ENCODE peak calls at places on chromosomes 2 and 18, in seven cellular contexts. One of them, this sample, is unnamed.

GRCh38 chr2:203453858-203454451 is 81.1 kb downstream of the RAPH1 start:
- DNase-seq in T-cell: no peak
- DNase-seq in GM18507: peak
- DNase-seq in T-helper 9 cell: no peak
- DNase-seq in retinal pigment epithelial cell: no peak
- DNase-seq in left colon: no peak
- DNase-seq in effector CD4-positive, alpha-beta T cell: peak
- DNase-seq in this sample: no peak

GRCh38 chr2:122132292-122132691 is 376.8 kb downstream of the TSN start:
- DNase-seq in T-cell: no peak
- DNase-seq in T-helper 9 cell: no peak
- DNase-seq in effector CD4-positive, alpha-beta T cell: no peak
- DNase-seq in left colon: no peak
- DNase-seq in retinal pigment epithelial cell: no peak
- DNase-seq in GM18507: no peak
- DNase-seq in this sample: no peak

GRCh38 chr2:149188291-149188690 is 142.1 kb upstream of the LYPD6 start:
- DNase-seq in left colon: no peak
- DNase-seq in effector CD4-positive, alpha-beta T cell: no peak
- DNase-seq in GM18507: no peak
- DNase-seq in T-cell: no peak
- DNase-seq in retinal pigment epithelial cell: peak
- DNase-seq in T-helper 9 cell: no peak
- DNase-seq in this sample: no peak

GRCh38 chr2:132909427-132909826 is 239.4 kb upstream of the LYPD1 start:
- DNase-seq in left colon: no peak
- DNase-seq in retinal pigment epithelial cell: no peak
- DNase-seq in effector CD4-positive, alpha-beta T cell: no peak
- DNase-seq in T-cell: no peak
- DNase-seq in T-helper 9 cell: no peak
- DNase-seq in GM18507: no peak
- DNase-seq in this sample: no peak

GRCh38 chr2:45131587-45131986 is 122.3 kb upstream of the SIX2 start:
- DNase-seq in T-cell: no peak
- DNase-seq in T-helper 9 cell: no peak
- DNase-seq in retinal pigment epithelial cell: no peak
- DNase-seq in effector CD4-positive, alpha-beta T cell: no peak
- DNase-seq in left colon: no peak
- DNase-seq in GM18507: no peak
- DNase-seq in this sample: no peak

GRCh38 chr2:48545244-48545643 is 15.3 kb downstream of the STON1 start:
- DNase-seq in T-cell: no peak
- DNase-seq in T-helper 9 cell: no peak
- DNase-seq in effector CD4-positive, alpha-beta T cell: no peak
- DNase-seq in retinal pigment epithelial cell: no peak
- DNase-seq in GM18507: no peak
- DNase-seq in left colon: no peak
- DNase-seq in this sample: no peak

GRCh38 chr2:172072279-172072678 is 13.0 kb upstream of the DLX1 start:
- DNase-seq in retinal pigment epithelial cell: no peak
- DNase-seq in GM18507: no peak
- DNase-seq in left colon: no peak
- DNase-seq in T-helper 9 cell: no peak
- DNase-seq in T-cell: no peak
- DNase-seq in effector CD4-positive, alpha-beta T cell: no peak
- DNase-seq in this sample: no peak

GRCh38 chr18:7452331-7452730 is 114.8 kb upstream of the PTPRM start:
- DNase-seq in retinal pigment epithelial cell: no peak
- DNase-seq in effector CD4-positive, alpha-beta T cell: no peak
- DNase-seq in left colon: peak
- DNase-seq in GM18507: no peak
- DNase-seq in T-cell: no peak
- DNase-seq in T-helper 9 cell: no peak
- DNase-seq in this sample: no peak

GRCh38 chr2:177171418-177171865 is 41.2 kb upstream of the HNRNPA3 start:
- DNase-seq in retinal pigment epithelial cell: no peak
- DNase-seq in left colon: no peak
- DNase-seq in T-helper 9 cell: no peak
- DNase-seq in GM18507: no peak
- DNase-seq in T-cell: no peak
- DNase-seq in effector CD4-positive, alpha-beta T cell: no peak
- DNase-seq in this sample: no peak

GRCh38 chr18:9380571-9381390 is 46.2 kb downstream of the TWSG1 start:
- DNase-seq in T-helper 9 cell: no peak
- DNase-seq in left colon: no peak
- DNase-seq in retinal pigment epithelial cell: no peak
- DNase-seq in GM18507: no peak
- DNase-seq in T-cell: no peak
- DNase-seq in effector CD4-positive, alpha-beta T cell: no peak
- DNase-seq in this sample: no peak

GRCh38 chr18:31101148-31102019 is 837 bp downstream of the DSC2 start:
- DNase-seq in retinal pigment epithelial cell: no peak
- DNase-seq in left colon: peak
- DNase-seq in T-cell: no peak
- DNase-seq in effector CD4-positive, alpha-beta T cell: no peak
- DNase-seq in T-helper 9 cell: no peak
- DNase-seq in GM18507: no peak
- DNase-seq in this sample: no peak

GRCh38 chr18:29218101-29218500 is 1041.2 kb upstream of the CDH2 start:
- DNase-seq in T-cell: no peak
- DNase-seq in T-helper 9 cell: no peak
- DNase-seq in left colon: no peak
- DNase-seq in retinal pigment epithelial cell: no peak
- DNase-seq in effector CD4-positive, alpha-beta T cell: no peak
- DNase-seq in GM18507: no peak
- DNase-seq in this sample: no peak

GRCh38 chr2:159201321-159202063 is 85.0 kb downstream of the WDSUB1 start:
- DNase-seq in GM18507: no peak
- DNase-seq in retinal pigment epithelial cell: no peak
- DNase-seq in left colon: no peak
- DNase-seq in T-cell: peak
- DNase-seq in effector CD4-positive, alpha-beta T cell: no peak
- DNase-seq in T-helper 9 cell: peak
- DNase-seq in this sample: no peak

GRCh38 chr2:100121124-100121718 is 21.2 kb downstream of the AFF3 start:
- DNase-seq in left colon: no peak
- DNase-seq in T-helper 9 cell: no peak
- DNase-seq in effector CD4-positive, alpha-beta T cell: no peak
- DNase-seq in retinal pigment epithelial cell: no peak
- DNase-seq in GM18507: no peak
- DNase-seq in T-cell: no peak
- DNase-seq in this sample: no peak

GRCh38 chr2:190881480-190882326 is 1.1 kb downstream of the GLS start:
- DNase-seq in GM18507: no peak
- DNase-seq in T-helper 9 cell: peak
- DNase-seq in effector CD4-positive, alpha-beta T cell: peak
- DNase-seq in left colon: peak
- DNase-seq in retinal pigment epithelial cell: no peak
- DNase-seq in T-cell: peak
- DNase-seq in this sample: no peak

GRCh38 chr18:79911871-79912270 is 39.6 kb downstream of the SLC66A2 start:
- DNase-seq in effector CD4-positive, alpha-beta T cell: no peak
- DNase-seq in T-cell: no peak
- DNase-seq in T-helper 9 cell: no peak
- DNase-seq in GM18507: no peak
- DNase-seq in left colon: no peak
- DNase-seq in retinal pigment epithelial cell: no peak
- DNase-seq in this sample: no peak

GRCh38 chr2:216516730-216517350 is 18.2 kb downstream of the RPL37A start:
- DNase-seq in T-cell: no peak
- DNase-seq in left colon: no peak
- DNase-seq in T-helper 9 cell: no peak
- DNase-seq in effector CD4-positive, alpha-beta T cell: no peak
- DNase-seq in retinal pigment epithelial cell: no peak
- DNase-seq in GM18507: no peak
- DNase-seq in this sample: no peak

GRCh38 chr2:235005603-235006259 is 53.9 kb downstream of the SH3BP4 start:
- DNase-seq in effector CD4-positive, alpha-beta T cell: no peak
- DNase-seq in GM18507: no peak
- DNase-seq in retinal pigment epithelial cell: no peak
- DNase-seq in T-helper 9 cell: no peak
- DNase-seq in T-cell: no peak
- DNase-seq in left colon: peak
- DNase-seq in this sample: no peak

GRCh38 chr2:50049237-50049636 is 894.9 kb upstream of the FSHR start:
- DNase-seq in effector CD4-positive, alpha-beta T cell: no peak
- DNase-seq in GM18507: no peak
- DNase-seq in T-cell: no peak
- DNase-seq in retinal pigment epithelial cell: no peak
- DNase-seq in T-helper 9 cell: no peak
- DNase-seq in left colon: no peak
- DNase-seq in this sample: no peak

GRCh38 chr18:29753379-29753778 is 1289.2 kb downstream of the DSC3 start:
- DNase-seq in retinal pigment epithelial cell: no peak
- DNase-seq in GM18507: no peak
- DNase-seq in left colon: no peak
- DNase-seq in effector CD4-positive, alpha-beta T cell: no peak
- DNase-seq in T-cell: no peak
- DNase-seq in T-helper 9 cell: no peak
- DNase-seq in this sample: no peak

GRCh38 chr18:48897531-48897930 is 53.2 kb downstream of the SMAD7 start:
- DNase-seq in T-cell: no peak
- DNase-seq in T-helper 9 cell: no peak
- DNase-seq in GM18507: no peak
- DNase-seq in left colon: no peak
- DNase-seq in effector CD4-positive, alpha-beta T cell: no peak
- DNase-seq in retinal pigment epithelial cell: no peak
- DNase-seq in this sample: no peak